ENCODE peak calls at places on chromosomes 1 and 21, in six cellular contexts. B, E, H, L, V and F are unnamed samples.

GRCh38 chr1:240803151-240803550 is 191.2 kb upstream of the GREM2 start:
- DNase-seq in H (peak), E (no peak), B (peak), V (peak), L (no peak), F (peak)

GRCh38 chr1:95017775-95018174 is 55.0 kb downstream of the ALG14 start:
- DNase-seq in E (no peak), L (no peak), V (no peak), B (no peak), H (no peak), F (no peak)

GRCh38 chr1:175314300-175314699 is 121.7 kb upstream of the KIAA0040 start:
- DNase-seq in E (no peak), H (no peak), V (no peak), B (no peak), L (no peak), F (no peak)

GRCh38 chr1:174626031-174627020 is 178.6 kb downstream of the GPR52 start:
- DNase-seq in E (no peak), V (peak), H (peak), L (no peak), B (no peak), F (peak)

GRCh38 chr1:223756002-223756775 is 43.9 kb downstream of the CAPN2 start:
- DNase-seq in V (no peak), B (no peak), E (no peak), H (no peak), L (no peak), F (no peak)

GRCh38 chr1:60915441-60915840 is 166.9 kb upstream of the NFIA start:
- DNase-seq in H (no peak), L (no peak), E (no peak), V (no peak), B (no peak), F (no peak)

GRCh38 chr21:44720170-44720569 is 8.8 kb upstream of the TSPEAR start:
- DNase-seq in B (no peak), L (no peak), E (no peak), H (no peak), V (no peak), F (no peak)

GRCh38 chr1:13619909-13620308 is 36.3 kb downstream of the PDPN start:
- DNase-seq in H (peak), B (no peak), V (no peak), E (no peak), L (no peak), F (no peak)

GRCh38 chr1:89884718-89885596 is 64.1 kb downstream of the LRRC8D start:
- DNase-seq in H (peak), V (peak), L (no peak), E (no peak), B (peak), F (peak)

GRCh38 chr1:245923215-245923614 is 583.9 kb downstream of the SMYD3 start:
- DNase-seq in H (no peak), E (no peak), B (no peak), V (no peak), L (no peak), F (no peak)

GRCh38 chr1:235011599-235012435 is 116.8 kb downstream of the TOMM20 start:
- DNase-seq in E (peak), V (peak), H (peak), L (peak), B (peak), F (peak)

GRCh38 chr21:29189358-29189757 is 58.9 kb downstream of the MAP3K7CL start:
- DNase-seq in H (peak), E (no peak), L (no peak), V (peak), B (no peak), F (no peak)

GRCh38 chr1:202561726-202562442 is 148.4 kb downstream of the SYT2 start:
- DNase-seq in H (peak), L (no peak), E (no peak), V (no peak), B (no peak), F (no peak)

GRCh38 chr1:107138767-107139445 is 1.9 kb upstream of the NTNG1 start:
- DNase-seq in H (no peak), V (peak), E (no peak), L (no peak), B (no peak), F (no peak)

GRCh38 chr1:71787699-71788098 is 494.6 kb downstream of the NEGR1 start:
- DNase-seq in V (no peak), H (no peak), B (no peak), E (no peak), L (no peak), F (no peak)

GRCh38 chr1:214957330-214958137 is 125.0 kb upstream of the KCNK2 start:
- DNase-seq in H (peak), V (peak), L (no peak), E (no peak), B (no peak), F (peak)

GRCh38 chr1:99538618-99538956 is 107.3 kb upstream of the PALMD start:
- DNase-seq in E (no peak), L (no peak), B (no peak), H (peak), V (no peak), F (no peak)

GRCh38 chr1:109928591-109929111 is 18.0 kb downstream of the CSF1 start:
- DNase-seq in H (peak), B (peak), L (no peak), E (no peak), V (peak), F (peak)

GRCh38 chr1:221772107-221772506 is 30.2 kb upstream of the DUSP10 start:
- DNase-seq in V (peak), L (no peak), B (no peak), E (no peak), H (peak), F (peak)

DNA sequence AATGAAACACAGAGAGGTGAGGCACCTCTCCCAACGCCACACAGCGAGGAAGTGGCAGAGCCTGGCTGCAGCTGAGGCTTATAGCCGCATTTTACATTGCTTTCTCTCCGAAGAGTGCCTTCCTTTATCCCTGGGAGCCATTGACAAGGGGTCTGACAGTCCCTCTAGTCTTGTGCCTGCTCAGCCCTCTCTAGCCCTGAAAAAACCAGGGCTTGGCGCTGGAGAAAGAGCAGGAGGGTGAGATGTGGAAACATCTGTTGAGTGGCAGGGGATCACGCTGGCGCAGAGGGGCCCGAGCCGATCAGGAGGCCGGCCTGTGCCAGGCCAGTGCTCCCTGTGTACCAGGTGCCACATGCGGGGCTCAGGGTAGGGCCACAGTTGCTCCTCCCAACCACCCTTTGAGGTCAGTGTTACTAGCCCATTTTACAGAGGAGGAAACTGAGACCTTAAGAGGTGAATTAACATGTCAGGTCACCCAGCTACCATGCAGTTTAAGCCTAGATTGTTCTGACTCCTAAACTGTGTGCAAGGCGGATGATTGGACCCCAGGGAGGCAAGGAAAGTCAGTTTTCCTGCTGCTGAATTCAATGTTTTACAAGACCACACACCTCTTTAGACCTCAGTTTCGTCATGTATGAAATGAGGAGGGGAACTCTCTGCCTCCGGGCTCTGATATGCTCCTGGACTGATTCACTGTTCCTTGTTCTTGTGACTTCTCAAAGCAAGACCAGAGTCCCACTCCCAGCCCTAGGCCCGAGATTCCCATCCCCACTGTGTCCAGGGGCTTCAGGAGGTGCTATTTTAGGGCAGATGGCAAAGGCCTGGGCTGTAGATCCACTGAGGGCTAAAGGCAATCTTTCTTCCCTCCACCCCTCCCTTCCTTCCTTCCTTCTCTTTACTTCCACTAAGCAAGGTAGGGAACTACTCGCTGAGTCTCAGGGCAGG is 28.0 kb upstream of the RUNX3 start:
- DNase-seq in H (no peak), V (no peak), B (no peak), L (no peak), E (no peak), F (no peak)
- H3K4me3 ChIP-seq in H (no peak), V (no peak), B (no peak), L (no peak), E (no peak), F (no peak)

GRCh38 chr1:112881742-112882127 is 74.3 kb downstream of the SLC16A1 start:
- DNase-seq in V (peak), L (no peak), H (no peak), E (no peak), B (no peak), F (no peak)

GRCh38 chr1:112876315-112876714 is 79.7 kb downstream of the SLC16A1 start:
- DNase-seq in H (no peak), V (no peak), L (no peak), B (no peak), E (no peak), F (no peak)

GRCh38 chr1:112877741-112878140 is 78.3 kb downstream of the SLC16A1 start:
- DNase-seq in B (no peak), L (no peak), E (no peak), H (peak), V (peak), F (peak)

GRCh38 chr1:112879834-112880233 is 76.2 kb downstream of the SLC16A1 start:
- DNase-seq in E (no peak), L (no peak), B (no peak), H (no peak), V (no peak), F (no peak)

DNA sequence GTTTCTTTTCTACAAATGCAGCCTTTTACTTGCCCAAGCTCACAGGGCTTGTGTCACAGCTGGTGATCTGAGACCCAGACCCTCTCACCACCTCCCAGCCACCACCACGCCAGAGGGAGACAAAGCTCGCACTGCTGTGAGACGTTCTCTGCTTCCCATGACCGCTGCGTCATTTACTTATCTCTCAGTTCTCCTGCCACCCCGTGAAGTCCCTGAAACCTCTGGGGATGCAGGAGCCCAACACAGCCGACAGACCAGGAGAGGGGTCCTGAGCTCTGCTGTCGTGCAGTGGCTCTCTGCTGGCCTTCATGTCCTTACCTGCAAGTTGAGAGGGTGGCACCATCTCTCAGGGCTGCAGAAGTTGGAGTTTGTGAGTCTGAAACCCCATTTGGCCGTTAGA is 77.7 kb downstream of the SLC16A1 start:
- DNase-seq in H (no peak), B (no peak), L (no peak), E (no peak), V (no peak), F (no peak)
- H3K4me3 ChIP-seq in H (no peak), B (no peak), L (no peak), E (no peak), V (no peak), F (no peak)

GRCh38 chr1:8598060-8598724 is 219.2 kb downstream of the RERE start:
- DNase-seq in V (peak), B (peak), E (no peak), H (peak), L (no peak), F (no peak)
- H3K4me3 ChIP-seq in V (peak), B (no peak), E (no peak), H (no peak), L (no peak), F (peak)

DNA sequence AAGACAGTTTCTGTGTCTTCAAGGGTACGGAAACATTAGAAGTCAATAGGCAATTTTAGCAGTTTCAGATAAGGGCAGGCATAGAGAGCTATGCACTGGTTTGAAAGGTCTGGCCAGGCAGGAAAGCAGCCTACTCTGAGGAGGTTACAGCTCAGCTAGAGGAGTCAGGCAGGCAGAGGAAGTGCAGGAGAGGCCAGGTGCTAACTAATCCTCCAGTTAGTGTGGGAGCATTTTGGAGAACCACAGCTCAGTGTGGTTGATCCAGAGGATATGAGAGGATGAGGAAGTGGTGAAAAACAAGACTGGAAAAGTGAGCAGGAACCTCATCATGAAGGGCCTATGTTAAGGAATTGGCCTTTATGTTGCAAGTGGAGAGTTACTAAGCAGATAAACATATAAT is 282.4 kb upstream of the SGIP1 start:
- DNase-seq in H (no peak), E (no peak), L (no peak), V (no peak), B (no peak), F (no peak)
- H3K4me3 ChIP-seq in H (no peak), E (no peak), L (no peak), V (no peak), B (no peak), F (no peak)

DNA sequence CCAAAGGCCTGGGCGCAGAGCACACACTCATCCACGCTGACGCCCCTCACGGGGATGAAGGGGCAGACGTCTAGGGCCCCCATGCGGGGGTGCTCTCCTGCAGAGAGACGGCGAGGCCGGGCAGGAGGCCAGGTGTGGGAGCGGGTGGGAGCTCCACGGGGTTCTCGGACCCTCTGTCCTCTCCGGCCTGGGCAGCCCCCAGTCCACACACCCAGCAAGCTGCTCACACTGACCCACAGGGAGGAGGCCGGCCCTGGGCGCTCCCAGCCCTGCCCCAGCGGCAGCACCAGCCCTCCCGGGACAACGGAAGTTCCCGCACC is 2.5 kb downstream of the FTCD start:
- DNase-seq in B (no peak), E (no peak), L (no peak), V (no peak), H (no peak), F (no peak)
- H3K4me3 ChIP-seq in B (no peak), E (no peak), L (no peak), V (no peak), H (peak), F (peak)

GRCh38 chr1:55781003-55781402 is 565.8 kb upstream of the USP24 start:
- DNase-seq in B (no peak), E (no peak), H (no peak), V (no peak), L (no peak), F (no peak)

GRCh38 chr1:55774446-55774845 is 559.3 kb upstream of the USP24 start:
- DNase-seq in V (no peak), E (no peak), H (no peak), L (no peak), B (no peak), F (no peak)

GRCh38 chr1:55773189-55773940 is 558.2 kb upstream of the USP24 start:
- DNase-seq in L (no peak), H (no peak), E (no peak), B (no peak), V (no peak), F (peak)

DNA sequence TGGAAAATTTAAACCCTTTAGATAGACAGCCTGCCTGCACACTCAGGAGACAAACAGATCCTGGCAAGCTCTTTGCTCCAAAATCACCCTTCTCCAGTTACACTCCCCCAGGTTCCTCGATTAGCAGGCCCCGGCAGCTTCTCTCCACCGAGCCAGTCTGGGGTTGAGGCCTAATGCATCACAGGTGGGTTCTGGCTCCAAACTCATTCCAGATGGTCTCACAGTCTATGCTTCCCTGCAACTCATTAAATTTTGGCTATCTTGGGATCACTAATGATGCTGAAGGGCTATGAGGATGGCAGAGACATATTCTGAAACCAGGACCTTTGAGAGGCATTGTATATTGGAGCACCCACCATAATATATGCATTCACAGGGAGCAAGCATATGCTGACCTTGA is 559.8 kb upstream of the USP24 start:
- DNase-seq in E (no peak), L (no peak), H (no peak), V (no peak), B (no peak), F (peak)
- H3K4me3 ChIP-seq in E (no peak), L (no peak), H (no peak), V (no peak), B (no peak), F (no peak)

GRCh38 chr1:8256321-8256720 is 61.6 kb upstream of the SLC45A1 start:
- DNase-seq in L (no peak), H (no peak), E (no peak), V (no peak), B (no peak), F (no peak)
- H3K4me3 ChIP-seq in L (no peak), H (no peak), E (no peak), V (no peak), B (no peak), F (no peak)

DNA sequence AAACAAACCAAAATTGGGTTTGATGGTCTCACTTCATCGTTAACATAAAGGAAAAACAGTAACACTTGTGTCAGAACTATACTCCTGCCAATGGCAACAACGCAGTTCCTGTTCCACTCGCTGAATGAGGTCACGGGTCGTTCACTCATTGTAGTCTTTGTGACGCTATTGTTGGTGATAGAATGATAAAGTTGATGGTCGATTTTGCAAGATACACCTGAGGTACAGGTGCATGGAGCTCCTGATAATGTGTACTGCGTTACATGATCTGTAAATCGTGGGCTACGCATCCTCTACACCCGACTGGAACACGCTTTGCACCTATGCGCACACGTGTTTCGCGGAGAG is 391 bp upstream of the CENPS start:
- DNase-seq in V (peak), H (peak), L (no peak), E (no peak), B (peak), F (no peak)
- H3K4me3 ChIP-seq in V (peak), H (peak), L (peak), E (peak), B (no peak), F (peak)